ENCODE peak calls at places on chromosome 2, in five cellular contexts. One of them, this sample, is unnamed.
A peak's percentile ranks its signal among the peaks of the same experiment; 100 is the strongest.

GRCh38 chr2:101041413-101041812 is 39.3 kb downstream of the RPL31 start:
- ATAC-seq in aorta: no peak
- ATAC-seq in stimulated activated naive CD8-positive, alpha-beta T cell treated with anti-CD3 and anti-CD28 coated beads, Interleukin-15, Interleukin-2, amounts not matched to agents 100 U/mL and 50 U/mL, for 24 hours: no peak
- ATAC-seq in Right ventricle myocardium inferior: no peak
- ATAC-seq in sciatic nerve: no peak
- ATAC-seq in this sample: no peak

GRCh38 chr2:232129483-232129882 is 168.0 kb downstream of the DIS3L2 start:
- ATAC-seq in aorta: no peak
- ATAC-seq in stimulated activated naive CD8-positive, alpha-beta T cell treated with anti-CD3 and anti-CD28 coated beads, Interleukin-15, Interleukin-2, amounts not matched to agents 100 U/mL and 50 U/mL, for 24 hours: no peak
- ATAC-seq in Right ventricle myocardium inferior: peak; percentile 73
- ATAC-seq in sciatic nerve: peak; percentile 75
- ATAC-seq in this sample: no peak

GRCh38 chr2:34851804-34852203 is 1252.7 kb upstream of the FAM98A start:
- ATAC-seq in aorta: no peak
- ATAC-seq in stimulated activated naive CD8-positive, alpha-beta T cell treated with anti-CD3 and anti-CD28 coated beads, Interleukin-15, Interleukin-2, amounts not matched to agents 100 U/mL and 50 U/mL, for 24 hours: no peak
- ATAC-seq in Right ventricle myocardium inferior: no peak
- ATAC-seq in sciatic nerve: no peak
- ATAC-seq in this sample: no peak

GRCh38 chr2:224546926-224547325 is 38.2 kb downstream of the CUL3 start:
- ATAC-seq in aorta: no peak
- ATAC-seq in stimulated activated naive CD8-positive, alpha-beta T cell treated with anti-CD3 and anti-CD28 coated beads, Interleukin-15, Interleukin-2, amounts not matched to agents 100 U/mL and 50 U/mL, for 24 hours: no peak
- ATAC-seq in Right ventricle myocardium inferior: no peak
- ATAC-seq in sciatic nerve: no peak
- ATAC-seq in this sample: no peak

GRCh38 chr2:65388626-65389390 is 43.6 kb downstream of the SPRED2 start:
- ATAC-seq in aorta: no peak
- ATAC-seq in stimulated activated naive CD8-positive, alpha-beta T cell treated with anti-CD3 and anti-CD28 coated beads, Interleukin-15, Interleukin-2, amounts not matched to agents 100 U/mL and 50 U/mL, for 24 hours: no peak
- ATAC-seq in Right ventricle myocardium inferior: peak; percentile 5
- ATAC-seq in sciatic nerve: no peak
- ATAC-seq in this sample: no peak

GRCh38 chr2:128903637-128904036 is 585.0 kb upstream of the HS6ST1 start:
- ATAC-seq in aorta: no peak
- ATAC-seq in stimulated activated naive CD8-positive, alpha-beta T cell treated with anti-CD3 and anti-CD28 coated beads, Interleukin-15, Interleukin-2, amounts not matched to agents 100 U/mL and 50 U/mL, for 24 hours: no peak
- ATAC-seq in Right ventricle myocardium inferior: no peak
- ATAC-seq in sciatic nerve: no peak
- ATAC-seq in this sample: no peak

GRCh38 chr2:85427300-85427699 is 8.8 kb downstream of the SH2D6 start:
- ATAC-seq in aorta: no peak
- ATAC-seq in stimulated activated naive CD8-positive, alpha-beta T cell treated with anti-CD3 and anti-CD28 coated beads, Interleukin-15, Interleukin-2, amounts not matched to agents 100 U/mL and 50 U/mL, for 24 hours: no peak
- ATAC-seq in Right ventricle myocardium inferior: no peak
- ATAC-seq in sciatic nerve: no peak
- ATAC-seq in this sample: no peak

GRCh38 chr2:23377772-23378171 is 7.2 kb upstream of the KLHL29 start:
- ATAC-seq in aorta: no peak
- ATAC-seq in stimulated activated naive CD8-positive, alpha-beta T cell treated with anti-CD3 and anti-CD28 coated beads, Interleukin-15, Interleukin-2, amounts not matched to agents 100 U/mL and 50 U/mL, for 24 hours: no peak
- ATAC-seq in Right ventricle myocardium inferior: no peak
- ATAC-seq in sciatic nerve: no peak
- ATAC-seq in this sample: no peak

GRCh38 chr2:168486440-168486839 is 30.4 kb downstream of the CERS6 start:
- ATAC-seq in aorta: no peak
- ATAC-seq in stimulated activated naive CD8-positive, alpha-beta T cell treated with anti-CD3 and anti-CD28 coated beads, Interleukin-15, Interleukin-2, amounts not matched to agents 100 U/mL and 50 U/mL, for 24 hours: no peak
- ATAC-seq in Right ventricle myocardium inferior: no peak
- ATAC-seq in sciatic nerve: no peak
- ATAC-seq in this sample: no peak

GRCh38 chr2:239181074-239181581 is 219.7 kb downstream of the HDAC4 start:
- ATAC-seq in aorta: no peak
- ATAC-seq in stimulated activated naive CD8-positive, alpha-beta T cell treated with anti-CD3 and anti-CD28 coated beads, Interleukin-15, Interleukin-2, amounts not matched to agents 100 U/mL and 50 U/mL, for 24 hours: no peak
- ATAC-seq in Right ventricle myocardium inferior: peak; percentile 17
- ATAC-seq in sciatic nerve: no peak
- ATAC-seq in this sample: peak; percentile 39

GRCh38 chr2:166802475-166802874 is 85.8 kb upstream of the XIRP2 start:
- ATAC-seq in aorta: no peak
- ATAC-seq in stimulated activated naive CD8-positive, alpha-beta T cell treated with anti-CD3 and anti-CD28 coated beads, Interleukin-15, Interleukin-2, amounts not matched to agents 100 U/mL and 50 U/mL, for 24 hours: no peak
- ATAC-seq in Right ventricle myocardium inferior: no peak
- ATAC-seq in sciatic nerve: no peak
- ATAC-seq in this sample: no peak

GRCh38 chr2:212712466-212712865 is 173.9 kb upstream of the ERBB4 start:
- ATAC-seq in aorta: no peak
- ATAC-seq in stimulated activated naive CD8-positive, alpha-beta T cell treated with anti-CD3 and anti-CD28 coated beads, Interleukin-15, Interleukin-2, amounts not matched to agents 100 U/mL and 50 U/mL, for 24 hours: no peak
- ATAC-seq in Right ventricle myocardium inferior: peak; percentile 50
- ATAC-seq in sciatic nerve: peak; percentile 49
- ATAC-seq in this sample: no peak

GRCh38 chr2:23679044-23679443 is 247.9 kb downstream of the ATAD2B start:
- ATAC-seq in aorta: no peak
- ATAC-seq in stimulated activated naive CD8-positive, alpha-beta T cell treated with anti-CD3 and anti-CD28 coated beads, Interleukin-15, Interleukin-2, amounts not matched to agents 100 U/mL and 50 U/mL, for 24 hours: no peak
- ATAC-seq in Right ventricle myocardium inferior: no peak
- ATAC-seq in sciatic nerve: no peak
- ATAC-seq in this sample: no peak

GRCh38 chr2:209495855-209496585 is 72.2 kb downstream of the MAP2 start:
- ATAC-seq in aorta: peak; percentile 94
- ATAC-seq in stimulated activated naive CD8-positive, alpha-beta T cell treated with anti-CD3 and anti-CD28 coated beads, Interleukin-15, Interleukin-2, amounts not matched to agents 100 U/mL and 50 U/mL, for 24 hours: no peak
- ATAC-seq in Right ventricle myocardium inferior: peak; percentile 86
- ATAC-seq in sciatic nerve: peak; percentile 41
- ATAC-seq in this sample: peak; percentile 87

GRCh38 chr2:225948903-225949302 is 549.4 kb downstream of the NYAP2 start:
- ATAC-seq in aorta: no peak
- ATAC-seq in stimulated activated naive CD8-positive, alpha-beta T cell treated with anti-CD3 and anti-CD28 coated beads, Interleukin-15, Interleukin-2, amounts not matched to agents 100 U/mL and 50 U/mL, for 24 hours: no peak
- ATAC-seq in Right ventricle myocardium inferior: no peak
- ATAC-seq in sciatic nerve: no peak
- ATAC-seq in this sample: no peak

GRCh38 chr2:44178950-44179349 is 10.3 kb downstream of the PPM1B start:
- ATAC-seq in aorta: no peak
- ATAC-seq in stimulated activated naive CD8-positive, alpha-beta T cell treated with anti-CD3 and anti-CD28 coated beads, Interleukin-15, Interleukin-2, amounts not matched to agents 100 U/mL and 50 U/mL, for 24 hours: no peak
- ATAC-seq in Right ventricle myocardium inferior: no peak
- ATAC-seq in sciatic nerve: no peak
- ATAC-seq in this sample: no peak

GRCh38 chr2:170524828-170525565 is 190.1 kb upstream of the SP5 start:
- ATAC-seq in aorta: no peak
- ATAC-seq in stimulated activated naive CD8-positive, alpha-beta T cell treated with anti-CD3 and anti-CD28 coated beads, Interleukin-15, Interleukin-2, amounts not matched to agents 100 U/mL and 50 U/mL, for 24 hours: no peak
- ATAC-seq in Right ventricle myocardium inferior: no peak
- ATAC-seq in sciatic nerve: peak; percentile 22
- ATAC-seq in this sample: no peak

GRCh38 chr2:33489835-33490431 is 13.5 kb downstream of the RASGRP3 start:
- ATAC-seq in aorta: no peak
- ATAC-seq in stimulated activated naive CD8-positive, alpha-beta T cell treated with anti-CD3 and anti-CD28 coated beads, Interleukin-15, Interleukin-2, amounts not matched to agents 100 U/mL and 50 U/mL, for 24 hours: no peak
- ATAC-seq in Right ventricle myocardium inferior: no peak
- ATAC-seq in sciatic nerve: no peak
- ATAC-seq in this sample: no peak

GRCh38 chr2:161044937-161045336 is 115.3 kb upstream of the TANK start:
- ATAC-seq in aorta: peak; percentile 74
- ATAC-seq in stimulated activated naive CD8-positive, alpha-beta T cell treated with anti-CD3 and anti-CD28 coated beads, Interleukin-15, Interleukin-2, amounts not matched to agents 100 U/mL and 50 U/mL, for 24 hours: no peak
- ATAC-seq in Right ventricle myocardium inferior: peak; percentile 94
- ATAC-seq in sciatic nerve: peak; percentile 85
- ATAC-seq in this sample: peak; percentile 90

GRCh38 chr2:136323212-136323611 is 205.3 kb upstream of the CXCR4 start:
- ATAC-seq in aorta: no peak
- ATAC-seq in stimulated activated naive CD8-positive, alpha-beta T cell treated with anti-CD3 and anti-CD28 coated beads, Interleukin-15, Interleukin-2, amounts not matched to agents 100 U/mL and 50 U/mL, for 24 hours: no peak
- ATAC-seq in Right ventricle myocardium inferior: no peak
- ATAC-seq in sciatic nerve: no peak
- ATAC-seq in this sample: no peak

GRCh38 chr2:227890495-227891079 is 19.2 kb downstream of the DAW1 start:
- ATAC-seq in aorta: no peak
- ATAC-seq in stimulated activated naive CD8-positive, alpha-beta T cell treated with anti-CD3 and anti-CD28 coated beads, Interleukin-15, Interleukin-2, amounts not matched to agents 100 U/mL and 50 U/mL, for 24 hours: no peak
- ATAC-seq in Right ventricle myocardium inferior: peak; percentile 62
- ATAC-seq in sciatic nerve: peak; percentile 77
- ATAC-seq in this sample: peak; percentile 53

GRCh38 chr2:224257176-224257575 is 144.7 kb downstream of the FAM124B start:
- ATAC-seq in aorta: no peak
- ATAC-seq in stimulated activated naive CD8-positive, alpha-beta T cell treated with anti-CD3 and anti-CD28 coated beads, Interleukin-15, Interleukin-2, amounts not matched to agents 100 U/mL and 50 U/mL, for 24 hours: no peak
- ATAC-seq in Right ventricle myocardium inferior: no peak
- ATAC-seq in sciatic nerve: no peak
- ATAC-seq in this sample: no peak

GRCh38 chr2:119402645-119403560 is 28.8 kb upstream of the TMEM37 start:
- ATAC-seq in aorta: no peak
- ATAC-seq in stimulated activated naive CD8-positive, alpha-beta T cell treated with anti-CD3 and anti-CD28 coated beads, Interleukin-15, Interleukin-2, amounts not matched to agents 100 U/mL and 50 U/mL, for 24 hours: no peak
- ATAC-seq in Right ventricle myocardium inferior: peak; percentile 82
- ATAC-seq in sciatic nerve: no peak
- ATAC-seq in this sample: no peak

GRCh38 chr2:206353685-206354084 is 79.2 kb downstream of the ZDBF2 start:
- ATAC-seq in aorta: no peak
- ATAC-seq in stimulated activated naive CD8-positive, alpha-beta T cell treated with anti-CD3 and anti-CD28 coated beads, Interleukin-15, Interleukin-2, amounts not matched to agents 100 U/mL and 50 U/mL, for 24 hours: no peak
- ATAC-seq in Right ventricle myocardium inferior: no peak
- ATAC-seq in sciatic nerve: no peak
- ATAC-seq in this sample: no peak

GRCh38 chr2:158732573-158733429 is 62.3 kb upstream of the DAPL1 start:
- ATAC-seq in aorta: no peak
- ATAC-seq in stimulated activated naive CD8-positive, alpha-beta T cell treated with anti-CD3 and anti-CD28 coated beads, Interleukin-15, Interleukin-2, amounts not matched to agents 100 U/mL and 50 U/mL, for 24 hours: no peak
- ATAC-seq in Right ventricle myocardium inferior: no peak
- ATAC-seq in sciatic nerve: no peak
- ATAC-seq in this sample: no peak

GRCh38 chr2:165746501-165746900 is 47.5 kb downstream of the GALNT3 start:
- ATAC-seq in aorta: no peak
- ATAC-seq in stimulated activated naive CD8-positive, alpha-beta T cell treated with anti-CD3 and anti-CD28 coated beads, Interleukin-15, Interleukin-2, amounts not matched to agents 100 U/mL and 50 U/mL, for 24 hours: no peak
- ATAC-seq in Right ventricle myocardium inferior: no peak
- ATAC-seq in sciatic nerve: no peak
- ATAC-seq in this sample: no peak

GRCh38 chr2:237092506-237092905 is 6.8 kb downstream of the COPS8 start:
- ATAC-seq in aorta: no peak
- ATAC-seq in stimulated activated naive CD8-positive, alpha-beta T cell treated with anti-CD3 and anti-CD28 coated beads, Interleukin-15, Interleukin-2, amounts not matched to agents 100 U/mL and 50 U/mL, for 24 hours: no peak
- ATAC-seq in Right ventricle myocardium inferior: no peak
- ATAC-seq in sciatic nerve: peak; percentile 25
- ATAC-seq in this sample: no peak

GRCh38 chr2:169623224-169623623 is 39.1 kb downstream of the PPIG start:
- ATAC-seq in aorta: no peak
- ATAC-seq in stimulated activated naive CD8-positive, alpha-beta T cell treated with anti-CD3 and anti-CD28 coated beads, Interleukin-15, Interleukin-2, amounts not matched to agents 100 U/mL and 50 U/mL, for 24 hours: no peak
- ATAC-seq in Right ventricle myocardium inferior: no peak
- ATAC-seq in sciatic nerve: no peak
- ATAC-seq in this sample: no peak

GRCh38 chr2:204072443-204073324 is 136.1 kb downstream of the ICOS start:
- ATAC-seq in aorta: no peak
- ATAC-seq in stimulated activated naive CD8-positive, alpha-beta T cell treated with anti-CD3 and anti-CD28 coated beads, Interleukin-15, Interleukin-2, amounts not matched to agents 100 U/mL and 50 U/mL, for 24 hours: peak; percentile 81
- ATAC-seq in Right ventricle myocardium inferior: no peak
- ATAC-seq in sciatic nerve: no peak
- ATAC-seq in this sample: no peak

GRCh38 chr2:72914226-72915075 is 2.9 kb upstream of the EMX1 start:
- ATAC-seq in aorta: no peak
- ATAC-seq in stimulated activated naive CD8-positive, alpha-beta T cell treated with anti-CD3 and anti-CD28 coated beads, Interleukin-15, Interleukin-2, amounts not matched to agents 100 U/mL and 50 U/mL, for 24 hours: no peak
- ATAC-seq in Right ventricle myocardium inferior: no peak
- ATAC-seq in sciatic nerve: no peak
- ATAC-seq in this sample: no peak

GRCh38 chr2:134704173-134704572 is 14.6 kb downstream of the TMEM163 start:
- ATAC-seq in aorta: no peak
- ATAC-seq in stimulated activated naive CD8-positive, alpha-beta T cell treated with anti-CD3 and anti-CD28 coated beads, Interleukin-15, Interleukin-2, amounts not matched to agents 100 U/mL and 50 U/mL, for 24 hours: no peak
- ATAC-seq in Right ventricle myocardium inferior: no peak
- ATAC-seq in sciatic nerve: no peak
- ATAC-seq in this sample: no peak

GRCh38 chr2:194621945-194622344 is 1035.1 kb upstream of the SLC39A10 start:
- ATAC-seq in aorta: no peak
- ATAC-seq in stimulated activated naive CD8-positive, alpha-beta T cell treated with anti-CD3 and anti-CD28 coated beads, Interleukin-15, Interleukin-2, amounts not matched to agents 100 U/mL and 50 U/mL, for 24 hours: no peak
- ATAC-seq in Right ventricle myocardium inferior: no peak
- ATAC-seq in sciatic nerve: no peak
- ATAC-seq in this sample: no peak

GRCh38 chr2:133841905-133842304 is 273.6 kb upstream of the NCKAP5 start:
- ATAC-seq in aorta: peak; percentile 37
- ATAC-seq in stimulated activated naive CD8-positive, alpha-beta T cell treated with anti-CD3 and anti-CD28 coated beads, Interleukin-15, Interleukin-2, amounts not matched to agents 100 U/mL and 50 U/mL, for 24 hours: no peak
- ATAC-seq in Right ventricle myocardium inferior: peak; percentile 66
- ATAC-seq in sciatic nerve: peak; percentile 93
- ATAC-seq in this sample: peak; percentile 32

GRCh38 chr2:160582481-160583161 is 89.0 kb upstream of the RBMS1 start:
- ATAC-seq in aorta: no peak
- ATAC-seq in stimulated activated naive CD8-positive, alpha-beta T cell treated with anti-CD3 and anti-CD28 coated beads, Interleukin-15, Interleukin-2, amounts not matched to agents 100 U/mL and 50 U/mL, for 24 hours: no peak
- ATAC-seq in Right ventricle myocardium inferior: peak; percentile 58
- ATAC-seq in sciatic nerve: peak; percentile 51
- ATAC-seq in this sample: peak; percentile 71

GRCh38 chr2:182822733-182823132 is 43.7 kb downstream of the FRZB start:
- ATAC-seq in aorta: no peak
- ATAC-seq in stimulated activated naive CD8-positive, alpha-beta T cell treated with anti-CD3 and anti-CD28 coated beads, Interleukin-15, Interleukin-2, amounts not matched to agents 100 U/mL and 50 U/mL, for 24 hours: no peak
- ATAC-seq in Right ventricle myocardium inferior: no peak
- ATAC-seq in sciatic nerve: no peak
- ATAC-seq in this sample: no peak

GRCh38 chr2:106065983-106066826 is 127.9 kb downstream of the UXS1 start:
- ATAC-seq in aorta: no peak
- ATAC-seq in stimulated activated naive CD8-positive, alpha-beta T cell treated with anti-CD3 and anti-CD28 coated beads, Interleukin-15, Interleukin-2, amounts not matched to agents 100 U/mL and 50 U/mL, for 24 hours: peak; percentile 4
- ATAC-seq in Right ventricle myocardium inferior: no peak
- ATAC-seq in sciatic nerve: peak; percentile 63
- ATAC-seq in this sample: peak; percentile 44

GRCh38 chr2:105660489-105660888 is 84.2 kb upstream of the NCK2 start:
- ATAC-seq in aorta: no peak
- ATAC-seq in stimulated activated naive CD8-positive, alpha-beta T cell treated with anti-CD3 and anti-CD28 coated beads, Interleukin-15, Interleukin-2, amounts not matched to agents 100 U/mL and 50 U/mL, for 24 hours: no peak
- ATAC-seq in Right ventricle myocardium inferior: no peak
- ATAC-seq in sciatic nerve: no peak
- ATAC-seq in this sample: no peak

GRCh38 chr2:127014630-127015029 is 92.3 kb downstream of the BIN1 start:
- ATAC-seq in aorta: no peak
- ATAC-seq in stimulated activated naive CD8-positive, alpha-beta T cell treated with anti-CD3 and anti-CD28 coated beads, Interleukin-15, Interleukin-2, amounts not matched to agents 100 U/mL and 50 U/mL, for 24 hours: no peak
- ATAC-seq in Right ventricle myocardium inferior: no peak
- ATAC-seq in sciatic nerve: no peak
- ATAC-seq in this sample: no peak